ENCODE peak calls at places on chromosome 15, in seven cellular contexts. K, X, J, G, Z, U and C are unnamed samples.
A peak's percentile ranks its signal among the peaks of the same experiment; 100 is the strongest.

GRCh38 chr15:60682615-60683014 is 203.7 kb upstream of the ICE2 start:
- DNase-seq in K (no peak), X (no peak), J (no peak), G (peak; percentile 52), Z (no peak), U (no peak), C (no peak)

GRCh38 chr15:40819048-40819447 is 9.5 kb downstream of the PPP1R14D start:
- DNase-seq in K (no peak), X (no peak), J (no peak), G (no peak), Z (no peak), U (no peak), C (no peak)

GRCh38 chr15:100335335-100335999 is 6.3 kb downstream of the ADAMTS17 start:
- DNase-seq in K (peak; percentile 50), X (no peak), J (no peak), G (no peak), Z (no peak), U (no peak), C (no peak)

GRCh38 chr15:75346796-75347221 is at the start of gene NEIL1:
- DNase-seq in K (no peak), X (no peak), J (no peak), G (peak; percentile 48), Z (peak; percentile 40), U (peak; percentile 63), C (no peak)

GRCh38 chr15:78987891-78988360 is 43.1 kb upstream of the CTSH start:
- DNase-seq in K (no peak), X (no peak), J (no peak), G (no peak), Z (peak; percentile 27), U (no peak), C (no peak)

GRCh38 chr15:33031324-33031736 is 163.2 kb downstream of the FMN1 start:
- DNase-seq in K (no peak), X (no peak), J (peak; percentile 77), G (no peak), Z (peak; percentile 80), U (no peak), C (no peak)

GRCh38 chr15:73915085-73915484 is 11.2 kb upstream of the LOXL1 start:
- DNase-seq in K (no peak), X (no peak), J (no peak), G (no peak), Z (peak; percentile 35), U (no peak), C (no peak)

GRCh38 chr15:88902491-88902835 is 7.1 kb upstream of the HAPLN3 start:
- DNase-seq in K (no peak), X (no peak), J (no peak), G (no peak), Z (no peak), U (no peak), C (no peak)

GRCh38 chr15:96350321-96350720 is 19.8 kb downstream of the NR2F2 start:
- DNase-seq in K (no peak), X (no peak), J (peak; percentile 35), G (no peak), Z (no peak), U (no peak), C (no peak)

GRCh38 chr15:92095691-92096090 is 242.2 kb downstream of the SLCO3A1 start:
- DNase-seq in K (no peak), X (no peak), J (no peak), G (no peak), Z (no peak), U (no peak), C (no peak)

GRCh38 chr15:60793656-60794055 is 314.7 kb upstream of the ICE2 start:
- DNase-seq in K (no peak), X (no peak), J (no peak), G (no peak), Z (no peak), U (no peak), C (no peak)

GRCh38 chr15:92184142-92184541 is 209.5 kb upstream of the ST8SIA2 start:
- DNase-seq in K (no peak), X (no peak), J (no peak), G (no peak), Z (no peak), U (no peak), C (no peak)

GRCh38 chr15:99073008-99073714 is 31.7 kb upstream of the SYNM start:
- DNase-seq in K (no peak), X (no peak), J (peak; percentile 6), G (no peak), Z (no peak), U (no peak), C (no peak)

GRCh38 chr15:89330119-89330518 is 4.5 kb downstream of the POLG start:
- DNase-seq in K (no peak), X (no peak), J (no peak), G (no peak), Z (no peak), U (no peak), C (no peak)

GRCh38 chr15:66707310-66708160 is 5.5 kb downstream of the SMAD6 start:
- DNase-seq in K (peak; percentile 59), X (no peak), J (peak; percentile 65), G (no peak), Z (no peak), U (peak; percentile 36), C (no peak)
- TF ChIP-seq CTCF in K (no peak), X (peak; percentile 55), J (no peak), G (no peak), Z (no peak), U (no peak), C (no peak)

DNA sequence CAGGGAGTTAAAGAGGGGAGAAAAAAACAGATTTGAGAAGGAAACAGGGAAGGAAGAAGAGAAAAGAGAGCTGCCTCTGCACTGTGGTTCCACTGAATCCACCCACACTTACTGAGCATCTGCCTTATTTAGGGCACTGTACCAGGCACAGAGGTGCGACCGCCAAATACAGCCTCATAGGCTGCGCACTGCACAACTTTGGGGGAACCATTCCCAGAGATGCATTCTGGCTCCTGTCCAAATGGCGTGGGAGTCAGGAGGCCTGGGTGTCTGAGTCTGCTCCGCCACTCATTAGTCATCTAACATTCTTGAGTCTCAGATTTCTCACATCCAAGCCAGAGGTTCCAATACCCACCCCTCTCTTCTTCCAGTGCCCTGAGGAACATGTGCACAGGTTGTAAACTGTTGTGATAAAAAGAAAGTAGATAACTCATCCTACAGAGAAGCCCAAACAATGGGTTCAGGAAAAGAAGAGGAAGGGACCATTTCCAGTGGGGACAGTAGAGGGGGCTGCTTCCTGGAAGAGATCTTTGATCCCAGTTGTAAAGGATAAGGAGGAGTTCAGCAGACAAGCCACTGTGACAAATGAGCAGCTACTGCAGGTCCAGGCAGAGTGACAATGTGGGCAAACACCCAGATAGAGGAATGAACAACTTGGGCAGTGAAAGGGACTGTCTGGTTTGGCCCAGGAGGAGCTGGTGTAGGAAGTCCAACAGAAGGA is 254.6 kb downstream of the UACA start:
- DNase-seq in K (no peak), X (peak; percentile 85), J (peak; percentile 94), G (no peak), Z (peak; percentile 95), U (no peak), C (no peak)
- TF ChIP-seq CTCF in K (no peak), X (no peak), J (peak; percentile 14), G (no peak), Z (no peak), U (no peak), C (no peak)

GRCh38 chr15:85314139-85314538 is 66.3 kb upstream of the AKAP13 start:
- DNase-seq in K (no peak), X (no peak), J (peak; percentile 61), G (no peak), Z (no peak), U (no peak), C (no peak)

GRCh38 chr15:85318732-85319076 is 61.7 kb upstream of the AKAP13 start:
- DNase-seq in K (no peak), X (no peak), J (no peak), G (no peak), Z (no peak), U (no peak), C (no peak)

GRCh38 chr15:85314653-85315052 is 65.8 kb upstream of the AKAP13 start:
- DNase-seq in K (no peak), X (no peak), J (peak; percentile 54), G (no peak), Z (no peak), U (no peak), C (no peak)

GRCh38 chr15:85316244-85316934 is 64.0 kb upstream of the AKAP13 start:
- DNase-seq in K (no peak), X (no peak), J (peak; percentile 65), G (no peak), Z (no peak), U (no peak), C (no peak)

GRCh38 chr15:85318048-85318731 is 62.2 kb upstream of the AKAP13 start:
- DNase-seq in K (no peak), X (peak; percentile 56), J (peak; percentile 92), G (no peak), Z (peak; percentile 67), U (no peak), C (no peak)
- TF ChIP-seq CTCF in K (no peak), X (peak; percentile 27), J (no peak), G (no peak), Z (no peak), U (no peak), C (no peak)

GRCh38 chr15:26630857-26631256 is 142.0 kb downstream of the GABRB3 start:
- DNase-seq in K (no peak), X (no peak), J (no peak), G (no peak), Z (no peak), U (no peak), C (no peak)

GRCh38 chr15:26624128-26624527 is 148.7 kb downstream of the GABRB3 start:
- DNase-seq in K (no peak), X (no peak), J (no peak), G (no peak), Z (no peak), U (no peak), C (no peak)

GRCh38 chr15:26631894-26632293 is 141.0 kb downstream of the GABRB3 start:
- DNase-seq in K (no peak), X (no peak), J (no peak), G (no peak), Z (no peak), U (no peak), C (no peak)

GRCh38 chr15:26628879-26629529 is 143.9 kb downstream of the GABRB3 start:
- DNase-seq in K (peak; percentile 79), X (no peak), J (peak; percentile 57), G (peak; percentile 87), Z (peak; percentile 50), U (no peak), C (peak; percentile 37)

GRCh38 chr15:26628071-26628470 is 144.8 kb downstream of the GABRB3 start:
- DNase-seq in K (no peak), X (no peak), J (no peak), G (no peak), Z (peak; percentile 63), U (no peak), C (no peak)
- TF ChIP-seq CTCF in K (no peak), X (no peak), J (no peak), G (no peak), Z (no peak), U (no peak), C (no peak)

DNA sequence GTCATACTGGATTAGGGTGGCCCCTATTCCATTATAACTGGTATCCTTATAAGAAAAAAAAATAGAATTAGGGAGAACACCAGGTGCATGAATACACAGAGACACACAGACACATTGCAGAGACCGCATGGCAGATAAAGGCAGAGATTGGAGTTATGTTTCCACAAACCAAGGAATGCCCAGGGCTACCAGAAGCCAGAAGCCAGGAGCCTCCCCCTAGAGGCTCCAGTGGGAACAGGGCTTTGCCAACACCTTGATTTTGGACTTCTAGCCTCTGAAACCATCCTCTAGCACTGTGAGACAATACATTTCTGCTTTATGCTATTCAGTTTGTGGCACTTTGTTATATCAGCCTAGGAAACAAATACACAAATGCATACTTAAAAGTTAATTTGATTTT is 10.4 kb downstream of the GOLM2 start:
- DNase-seq in K (no peak), X (no peak), J (no peak), G (no peak), Z (peak; percentile 5), U (no peak), C (no peak)
- TF ChIP-seq CTCF in K (no peak), X (peak; percentile 40), J (no peak), G (no peak), Z (peak; percentile 59), U (no peak), C (no peak)